ENCODE peak calls at places on chromosomes 12 and 14, in eight cellular contexts. S, U, V, G, H, Q, O and P are unnamed samples.

GRCh38 chr12:32891956-32892355 is 4.6 kb downstream of the PKP2 start:
- DNase-seq in G (peak; percentile 49), H (no peak), O (no peak), Q (no peak), V (no peak), U (no peak), S (no peak), P (no peak)

GRCh38 chr12:54019924-54020586 is 8.2 kb upstream of the HOXC6 start:
- DNase-seq in U (no peak), Q (no peak), H (no peak), S (no peak), G (no peak), O (no peak), V (no peak), P (no peak)

GRCh38 chr14:105525861-105526780 is at the start of gene TMEM121:
- DNase-seq in U (no peak), Q (no peak), H (no peak), G (peak; percentile 69), S (no peak), O (no peak), V (peak; percentile 37), P (peak; percentile 86)

GRCh38 chr12:119207161-119207560 is 28.4 kb downstream of the HSPB8 start:
- DNase-seq in O (no peak), G (no peak), U (no peak), H (no peak), V (no peak), Q (no peak), S (no peak), P (no peak)

GRCh38 chr14:88559852-88560251 is 3.0 kb upstream of the ZC3H14 start:
- DNase-seq in G (peak; percentile 39), S (no peak), H (no peak), Q (no peak), V (no peak), O (no peak), U (no peak), P (no peak)

GRCh38 chr14:103055693-103056092 is 1.7 kb downstream of the CDC42BPB start:
- DNase-seq in S (no peak), V (no peak), U (no peak), O (no peak), H (no peak), G (no peak), Q (no peak), P (no peak)

GRCh38 chr14:62662811-62663477 is 382.3 kb downstream of the KCNH5 start:
- DNase-seq in Q (no peak), S (no peak), U (no peak), G (peak; percentile 55), V (no peak), H (no peak), O (no peak), P (no peak)

GRCh38 chr14:88834883-88835431 is 10.5 kb downstream of the TTC8 start:
- DNase-seq in O (no peak), Q (no peak), H (no peak), V (no peak), U (no peak), S (no peak), G (no peak), P (no peak)

GRCh38 chr12:16189849-16190248 is 87.6 kb downstream of the SLC15A5 start:
- DNase-seq in Q (no peak), O (no peak), V (no peak), S (peak; percentile 26), U (no peak), G (peak; percentile 73), H (no peak), P (no peak)

GRCh38 chr12:2111816-2112215 is 59.0 kb downstream of the CACNA1C start:
- DNase-seq in Q (no peak), S (no peak), H (no peak), O (no peak), V (no peak), G (no peak), U (no peak), P (no peak)

GRCh38 chr12:99056186-99056585 is 411.1 kb downstream of the APAF1 start:
- DNase-seq in H (no peak), U (no peak), V (no peak), O (no peak), G (no peak), S (no peak), Q (no peak), P (no peak)

GRCh38 chr12:19030603-19031002 is 98.9 kb upstream of the PLEKHA5 start:
- DNase-seq in G (no peak), O (no peak), H (no peak), V (no peak), S (no peak), U (no peak), Q (no peak), P (no peak)

GRCh38 chr14:76773188-76773885 is 12.1 kb downstream of the VASH1 start:
- DNase-seq in G (no peak), U (no peak), O (no peak), H (peak; percentile 60), V (peak; percentile 57), Q (no peak), S (no peak), P (no peak)

GRCh38 chr14:50778757-50779483 is 52.0 kb downstream of the NIN start:
- DNase-seq in H (no peak), G (no peak), O (no peak), Q (no peak), U (no peak), S (no peak), V (no peak), P (no peak)

GRCh38 chr12:47328831-47329545 is 249.2 kb upstream of the AMIGO2 start:
- DNase-seq in Q (no peak), S (no peak), H (no peak), G (no peak), O (no peak), V (peak; percentile 36), U (no peak), P (no peak)

GRCh38 chr12:70876952-70877351 is 43.6 kb downstream of the PTPRR start:
- DNase-seq in Q (no peak), G (no peak), U (no peak), V (no peak), O (no peak), S (no peak), H (no peak), P (no peak)

GRCh38 chr12:70449074-70449757 is 83.1 kb downstream of the KCNMB4 start:
- DNase-seq in O (no peak), U (no peak), S (no peak), G (no peak), V (no peak), Q (no peak), H (no peak), P (no peak)

GRCh38 chr12:123026094-123026853 is 45.8 kb downstream of the ARL6IP4 start:
- DNase-seq in G (no peak), V (no peak), S (no peak), O (no peak), H (no peak), Q (no peak), U (no peak), P (no peak)

GRCh38 chr12:110102255-110102654 is 21.9 kb upstream of the IFT81 start:
- DNase-seq in G (peak; percentile 68), S (peak; percentile 76), U (peak; percentile 6), H (no peak), V (peak; percentile 71), Q (peak; percentile 40), O (peak; percentile 88), P (peak; percentile 79)

GRCh38 chr12:113149361-113150150 is at the start of gene CFAP73:
- DNase-seq in O (no peak), V (peak; percentile 41), Q (no peak), U (peak; percentile 32), H (no peak), S (peak; percentile 71), G (peak; percentile 96), P (peak; percentile 74)

GRCh38 chr14:39416072-39416471 is 16.2 kb downstream of the FBXO33 start:
- DNase-seq in U (no peak), V (no peak), S (no peak), G (no peak), Q (no peak), O (no peak), H (no peak), P (no peak)

GRCh38 chr12:25500651-25501050 is 52.4 kb downstream of the LMNTD1 start:
- DNase-seq in Q (no peak), H (no peak), S (no peak), O (no peak), U (no peak), V (no peak), G (no peak), P (no peak)

GRCh38 chr14:104634031-104634760 is 29.6 kb upstream of the TMEM179 start:
- DNase-seq in U (no peak), V (no peak), S (no peak), Q (no peak), O (no peak), G (no peak), H (no peak), P (no peak)

GRCh38 chr12:90939382-90939781 is 15.6 kb downstream of the CCER1 start:
- DNase-seq in G (no peak), V (no peak), H (no peak), U (no peak), S (no peak), Q (no peak), O (no peak), P (no peak)

GRCh38 chr14:23351681-23352505 is 794 bp downstream of the SLC22A17 start:
- DNase-seq in O (no peak), Q (peak; percentile 46), V (peak; percentile 6), U (no peak), S (no peak), H (no peak), G (peak; percentile 74), P (peak; percentile 65)

GRCh38 chr12:41013921-41014642 is 174.0 kb upstream of the PDZRN4 start:
- DNase-seq in O (no peak), V (no peak), G (no peak), H (no peak), Q (no peak), U (no peak), S (no peak), P (no peak)

GRCh38 chr14:101503431-101504095 is 57.7 kb upstream of the DIO3 start:
- DNase-seq in V (no peak), O (no peak), S (no peak), H (no peak), U (no peak), Q (no peak), G (no peak), P (no peak)

GRCh38 chr12:12954361-12954760 is 2.4 kb upstream of the GPRC5D start:
- DNase-seq in Q (no peak), U (no peak), H (no peak), S (no peak), V (no peak), G (no peak), O (no peak), P (no peak)

GRCh38 chr14:95062220-95062619 is 95.1 kb downstream of the DICER1 start:
- DNase-seq in G (no peak), S (no peak), H (no peak), U (no peak), Q (no peak), O (no peak), V (no peak), P (no peak)

GRCh38 chr12:7035464-7035863 is 17.2 kb upstream of the LPCAT3 start:
- DNase-seq in H (no peak), V (no peak), Q (no peak), S (no peak), G (no peak), U (no peak), O (no peak), P (no peak)

GRCh38 chr12:41850046-41850445 is 294.6 kb downstream of the GXYLT1 start:
- DNase-seq in G (no peak), Q (no peak), S (no peak), U (no peak), V (no peak), O (no peak), H (no peak), P (no peak)

GRCh38 chr12:107990325-107990724 is 138.8 kb upstream of the WSCD2 start:
- DNase-seq in V (peak; percentile 61), U (peak; percentile 32), O (peak; percentile 50), G (peak; percentile 79), Q (peak; percentile 5), H (no peak), S (peak; percentile 38), P (peak; percentile 64)

GRCh38 chr12:121442028-121442948 is 42.4 kb downstream of the RNF34 start:
- DNase-seq in S (no peak), U (no peak), G (no peak), O (no peak), Q (no peak), V (no peak), H (no peak), P (no peak)

GRCh38 chr12:120155072-120155471 is 38.5 kb upstream of the RAB35 start:
- DNase-seq in Q (no peak), S (no peak), H (no peak), U (no peak), V (no peak), G (no peak), O (no peak), P (no peak)